ENCODE peak calls at places on chromosome 22, in four cellular contexts. One of them, this sample, is unnamed.

GRCh38 chr22:43315687-43316217 is 27.4 kb downstream of the SCUBE1 start:
- DNase-seq in mesendoderm: no peak
- DNase-seq in H9: no peak
- DNase-seq in H1: no peak
- DNase-seq in this sample: no peak

GRCh38 chr22:44729391-44730012 is 22.9 kb upstream of the ARHGAP8 start:
- DNase-seq in mesendoderm: no peak
- DNase-seq in H9: no peak
- DNase-seq in H1: no peak
- DNase-seq in this sample: peak; percentile 71

GRCh38 chr22:17205432-17205831 is 13.8 kb downstream of the ADA2 start:
- DNase-seq in mesendoderm: no peak
- DNase-seq in H9: no peak
- DNase-seq in H1: no peak
- DNase-seq in this sample: no peak

GRCh38 chr22:41576877-41577276 is 12.8 kb downstream of the PMM1 start:
- DNase-seq in mesendoderm: peak; percentile 92
- DNase-seq in H9: peak; percentile 89
- DNase-seq in H1: no peak
- DNase-seq in this sample: peak; percentile 52

GRCh38 chr22:44098966-44099530 is 74.9 kb downstream of the PARVB start:
- DNase-seq in mesendoderm: no peak
- DNase-seq in H9: no peak
- DNase-seq in H1: no peak
- DNase-seq in this sample: no peak

GRCh38 chr22:45552580-45553332 is 50.1 kb downstream of the FBLN1 start:
- DNase-seq in mesendoderm: no peak
- DNase-seq in H9: peak; percentile 42
- DNase-seq in H1: no peak
- DNase-seq in this sample: peak; percentile 96

GRCh38 chr22:40855104-40855959 is 1.1 kb downstream of the ST13 start:
- DNase-seq in mesendoderm: no peak
- DNase-seq in H9: no peak
- DNase-seq in H1: no peak
- DNase-seq in this sample: no peak

GRCh38 chr22:43110444-43110926 is at the start of gene BIK:
- DNase-seq in mesendoderm: peak; percentile 62
- DNase-seq in H9: peak; percentile 75
- DNase-seq in H1: no peak
- DNase-seq in this sample: no peak

GRCh38 chr22:30327864-30328345 is 1.2 kb upstream of the TBC1D10A start:
- DNase-seq in mesendoderm: peak; percentile 69
- DNase-seq in H9: peak; percentile 57
- DNase-seq in H1: no peak
- DNase-seq in this sample: no peak

GRCh38 chr22:44882226-44882905 is 127.4 kb downstream of the PHF21B start:
- DNase-seq in mesendoderm: no peak
- DNase-seq in H9: peak; percentile 28
- DNase-seq in H1: no peak
- DNase-seq in this sample: no peak

GRCh38 chr22:30425616-30426394 is at the start of gene MTFP1:
- DNase-seq in mesendoderm: peak; percentile 95
- DNase-seq in H9: peak; percentile 87
- DNase-seq in H1: no peak
- DNase-seq in this sample: peak; percentile 62

GRCh38 chr22:20249797-20250354 is 18.2 kb downstream of the RTN4R start:
- DNase-seq in mesendoderm: no peak
- DNase-seq in H9: no peak
- DNase-seq in H1: no peak
- DNase-seq in this sample: peak; percentile 39

GRCh38 chr22:46119729-46120419 is 30.5 kb upstream of the PPARA start:
- DNase-seq in mesendoderm: no peak
- DNase-seq in H9: no peak
- DNase-seq in H1: no peak
- DNase-seq in this sample: peak; percentile 74

GRCh38 chr22:45008853-45009751 is 703 bp downstream of the PHF21B start:
- DNase-seq in mesendoderm: peak; percentile 56
- DNase-seq in H9: no peak
- DNase-seq in H1: no peak
- DNase-seq in this sample: no peak

GRCh38 chr22:17117890-17118289 is 3.3 kb downstream of the TMEM121B start:
- DNase-seq in mesendoderm: peak; percentile 16
- DNase-seq in H9: no peak
- DNase-seq in H1: no peak
- DNase-seq in this sample: no peak

GRCh38 chr22:25488244-25489020 is 76.0 kb upstream of the GRK3 start:
- DNase-seq in mesendoderm: no peak
- DNase-seq in H9: no peak
- DNase-seq in H1: no peak
- DNase-seq in this sample: peak; percentile 91

GRCh38 chr22:46079861-46080821 is 70.2 kb upstream of the PPARA start:
- DNase-seq in mesendoderm: no peak
- DNase-seq in H9: no peak
- DNase-seq in H1: no peak
- DNase-seq in this sample: no peak

GRCh38 chr22:22768885-22769284 is 118.7 kb upstream of the IGLL5 start:
- DNase-seq in mesendoderm: no peak
- DNase-seq in H9: no peak
- DNase-seq in H1: no peak
- DNase-seq in this sample: no peak

GRCh38 chr22:23315341-23315917 is 135.1 kb downstream of the BCR start:
- DNase-seq in mesendoderm: peak; percentile 58
- DNase-seq in H9: peak; percentile 82
- DNase-seq in H1: peak; percentile 13
- DNase-seq in this sample: peak; percentile 86

GRCh38 chr22:31193092-31193491 is 19.0 kb upstream of the LIMK2 start:
- DNase-seq in mesendoderm: peak; percentile 58
- DNase-seq in H9: no peak
- DNase-seq in H1: no peak
- DNase-seq in this sample: no peak

GRCh38 chr22:47048123-47049077 is 285.9 kb downstream of the TBC1D22A start:
- DNase-seq in mesendoderm: no peak
- DNase-seq in H9: no peak
- DNase-seq in H1: no peak
- DNase-seq in this sample: no peak

GRCh38 chr22:50477923-50478322 is 3.1 kb upstream of the SBF1 start:
- DNase-seq in mesendoderm: no peak
- DNase-seq in H9: no peak
- DNase-seq in H1: no peak
- DNase-seq in this sample: no peak

GRCh38 chr22:31586137-31586920 is 75.7 kb downstream of the PISD start:
- DNase-seq in mesendoderm: no peak
- DNase-seq in H9: no peak
- DNase-seq in H1: no peak
- DNase-seq in this sample: peak; percentile 87

GRCh38 chr22:19610518-19611253 is 86.5 kb upstream of the CLDN5 start:
- DNase-seq in mesendoderm: no peak
- DNase-seq in H9: peak; percentile 65
- DNase-seq in H1: no peak
- DNase-seq in this sample: no peak

GRCh38 chr22:45424241-45424731 is 10.8 kb downstream of the RIBC2 start:
- DNase-seq in mesendoderm: no peak
- DNase-seq in H9: no peak
- DNase-seq in H1: no peak
- DNase-seq in this sample: no peak

GRCh38 chr22:23862103-23862502 is 4.4 kb downstream of the SLC2A11 start:
- DNase-seq in mesendoderm: peak; percentile 69
- DNase-seq in H9: peak; percentile 71
- DNase-seq in H1: no peak
- DNase-seq in this sample: peak; percentile 52

GRCh38 chr22:23106906-23107367 is 34.9 kb downstream of the RSPH14 start:
- DNase-seq in mesendoderm: no peak
- DNase-seq in H9: no peak
- DNase-seq in H1: no peak
- DNase-seq in this sample: no peak

GRCh38 chr22:27892811-27893210 is 26.2 kb downstream of the PITPNB start:
- DNase-seq in mesendoderm: no peak
- DNase-seq in H9: no peak
- DNase-seq in H1: no peak
- DNase-seq in this sample: no peak

GRCh38 chr22:28771195-28771791 is 1.2 kb upstream of the CCDC117 start:
- DNase-seq in mesendoderm: no peak
- DNase-seq in H9: no peak
- DNase-seq in H1: no peak
- DNase-seq in this sample: no peak

GRCh38 chr22:17907731-17908051 is 116.7 kb downstream of the MICAL3 start:
- DNase-seq in mesendoderm: no peak
- DNase-seq in H9: no peak
- DNase-seq in H1: no peak
- DNase-seq in this sample: no peak

GRCh38 chr22:46854125-46854870 is 91.8 kb downstream of the TBC1D22A start:
- DNase-seq in mesendoderm: no peak
- DNase-seq in H9: no peak
- DNase-seq in H1: no peak
- DNase-seq in this sample: peak; percentile 15

GRCh38 chr22:42145175-42145574 is 14.6 kb upstream of the CYP2D6 start:
- DNase-seq in mesendoderm: peak; percentile 8
- DNase-seq in H9: no peak
- DNase-seq in H1: no peak
- DNase-seq in this sample: no peak

GRCh38 chr22:46619830-46620501 is at the start of gene GRAMD4:
- DNase-seq in mesendoderm: peak; percentile 21
- DNase-seq in H9: no peak
- DNase-seq in H1: no peak
- DNase-seq in this sample: no peak

GRCh38 chr22:41757507-41757906 is 43.0 kb upstream of the CCDC134 start:
- DNase-seq in mesendoderm: no peak
- DNase-seq in H9: no peak
- DNase-seq in H1: no peak
- DNase-seq in this sample: no peak

GRCh38 chr22:29520851-29521250 is 32.7 kb downstream of the THOC5 start:
- DNase-seq in mesendoderm: peak; percentile 30
- DNase-seq in H9: no peak
- DNase-seq in H1: no peak
- DNase-seq in this sample: peak; percentile 91

GRCh38 chr22:19984201-19984753 is 32.3 kb downstream of the ARVCF start:
- DNase-seq in mesendoderm: peak; percentile 79
- DNase-seq in H9: no peak
- DNase-seq in H1: no peak
- DNase-seq in this sample: peak; percentile 79

GRCh38 chr22:24426859-24427499 is 420 bp upstream of the ADORA2A start:
- DNase-seq in mesendoderm: no peak
- DNase-seq in H9: no peak
- DNase-seq in H1: no peak
- DNase-seq in this sample: no peak

GRCh38 chr22:40557972-40558371 is 78.5 kb downstream of the MRTFA start:
- DNase-seq in mesendoderm: no peak
- DNase-seq in H9: no peak
- DNase-seq in H1: no peak
- DNase-seq in this sample: no peak

DNA sequence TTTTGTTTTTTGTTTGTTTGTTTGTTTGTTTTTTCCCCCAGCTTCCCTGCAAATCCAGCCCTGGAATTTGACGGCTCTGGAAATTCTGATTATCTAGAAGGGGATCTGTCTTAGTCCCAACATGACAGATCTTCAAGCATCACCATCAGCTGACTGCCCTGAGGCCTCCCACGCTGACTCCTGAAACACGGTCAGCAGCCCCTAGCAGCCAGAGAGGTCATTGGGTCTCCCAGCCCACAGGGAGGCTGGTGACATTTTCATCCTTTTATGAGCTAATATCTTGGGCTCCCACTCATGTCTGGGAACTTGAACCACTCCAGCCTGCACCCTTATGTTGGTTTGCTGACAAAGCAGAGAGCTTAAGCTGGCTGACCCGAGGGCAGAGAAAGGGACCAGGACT is 66.0 kb upstream of the TIMP3 start:
- DNase-seq in mesendoderm: no peak
- DNase-seq in H9: no peak
- DNase-seq in H1: no peak
- DNase-seq in this sample: no peak
- H4K5ac ChIP-seq in mesendoderm: no peak overlapping the region
- H4K5ac ChIP-seq in H9: no peak overlapping the region
- H4K5ac ChIP-seq in H1: no peak overlapping the region
- H4K5ac ChIP-seq in this sample: no peak overlapping the region

DNA sequence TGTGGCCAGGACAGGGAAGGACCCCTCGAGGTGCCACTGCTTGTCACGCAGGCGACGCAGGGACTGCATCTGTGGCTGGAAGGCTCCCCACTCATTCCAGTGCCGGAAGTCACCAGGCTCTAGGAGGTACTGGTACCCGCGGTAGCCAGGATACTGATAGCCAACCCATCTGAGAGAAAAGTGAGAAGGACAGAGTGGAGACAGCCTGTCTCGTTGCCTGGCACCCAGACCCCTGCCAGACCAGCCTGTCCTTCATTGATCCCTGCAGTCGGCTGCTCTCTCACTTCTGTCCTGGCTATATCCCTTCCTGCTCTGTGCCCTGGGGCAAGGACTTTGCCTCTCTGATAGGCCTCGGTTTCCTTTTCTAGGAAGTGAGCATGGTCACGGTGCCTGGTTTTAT is 9.6 kb upstream of the TPST2 start:
- DNase-seq in mesendoderm: no peak
- DNase-seq in H9: no peak
- DNase-seq in H1: no peak
- DNase-seq in this sample: no peak
- H3K23ac ChIP-seq in mesendoderm: no peak overlapping the region
- H3K23ac ChIP-seq in H9: no peak overlapping the region
- H3K23ac ChIP-seq in H1: no peak overlapping the region
- H3K23ac ChIP-seq in this sample: no peak overlapping the region

GRCh38 chr22:21708960-21709359 is 26.6 kb downstream of the YPEL1 start:
- DNase-seq in mesendoderm: no peak
- DNase-seq in H9: no peak
- DNase-seq in H1: no peak
- DNase-seq in this sample: no peak
- H4K5ac ChIP-seq in mesendoderm: no peak overlapping the region
- H4K5ac ChIP-seq in H9: no peak overlapping the region
- H4K5ac ChIP-seq in H1: no peak overlapping the region
- H4K5ac ChIP-seq in this sample: no peak overlapping the region

DNA sequence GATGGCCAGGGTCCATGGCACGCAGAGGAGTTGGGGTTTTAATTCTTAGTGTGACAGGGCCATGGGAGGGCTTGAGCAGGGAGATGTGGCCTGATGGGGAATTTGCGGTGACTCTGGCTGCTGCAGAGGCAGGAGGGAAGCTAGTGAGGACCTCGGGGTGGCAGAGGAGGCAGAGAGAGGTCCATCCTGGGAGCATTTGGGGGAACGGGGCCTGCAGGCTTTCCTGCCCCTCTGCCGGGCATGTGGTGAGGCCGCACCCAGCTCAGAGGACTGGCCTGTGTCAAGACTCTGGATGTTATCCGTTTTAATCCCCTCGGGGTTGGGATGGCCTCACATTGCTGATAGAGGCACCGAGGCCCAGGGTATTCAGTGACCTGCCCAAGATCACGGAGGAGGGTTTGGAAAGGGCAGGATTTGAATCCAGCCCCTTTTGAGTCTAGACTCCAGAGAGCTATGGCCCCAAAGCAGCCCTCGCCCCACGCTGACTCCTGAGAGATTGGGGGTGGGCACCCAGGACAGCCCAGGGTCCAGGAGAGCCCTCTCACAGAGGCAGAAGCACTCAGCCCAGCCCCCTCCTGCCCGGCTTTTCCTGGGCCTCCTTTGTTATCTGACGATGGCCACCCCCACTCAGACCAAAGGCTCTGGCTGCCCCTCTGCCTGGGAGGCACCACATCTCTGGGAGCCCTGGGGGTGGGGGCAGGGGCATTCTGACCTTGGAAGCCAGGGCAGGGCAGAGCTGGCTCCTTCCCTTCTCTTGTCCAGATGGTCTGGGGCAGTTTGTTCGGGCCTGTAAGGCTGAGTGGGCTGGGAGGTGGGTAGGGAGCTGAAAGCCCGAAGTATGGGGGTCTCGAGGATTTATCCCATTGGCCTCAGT is 13.9 kb downstream of the MGAT3 start:
- DNase-seq in mesendoderm: no peak
- DNase-seq in H9: no peak
- DNase-seq in H1: no peak
- DNase-seq in this sample: no peak
- H3K23ac ChIP-seq in mesendoderm: peak overlapping the region; percentile 69
- H3K23ac ChIP-seq in H9: no peak overlapping the region
- H3K23ac ChIP-seq in H1: no peak overlapping the region
- H3K23ac ChIP-seq in this sample: no peak overlapping the region

This sample was measured in IMR-90.